ENCODE peak calls at places on chromosome 11, in four cellular contexts. D, F, C and B are unnamed samples.

GRCh38 chr11:116986521-116987105 is 111.6 kb downstream of the SIK3 start:
- DNase-seq in D (no peak), F (peak), C (no peak), B (peak)

GRCh38 chr11:5891216-5891800 is 1.7 kb upstream of the OR52E5 start:
- DNase-seq in D (peak), F (peak), C (peak), B (peak)

GRCh38 chr11:125020342-125020741 is 42.8 kb upstream of the SLC37A2 start:
- DNase-seq in D (no peak), F (no peak), C (no peak), B (no peak)

GRCh38 chr11:91299980-91300379 is 924.6 kb upstream of the FAT3 start:
- DNase-seq in D (no peak), F (peak), C (no peak), B (peak)

GRCh38 chr11:122981388-122982264 is at the start of gene BSX:
- DNase-seq in D (peak), F (peak), C (peak), B (no peak)

GRCh38 chr11:2465201-2466068 is 20.6 kb downstream of the KCNQ1 start:
- DNase-seq in D (no peak), F (no peak), C (no peak), B (no peak)

GRCh38 chr11:33542921-33543320 is 157.7 kb downstream of the C11orf91 start:
- DNase-seq in D (peak), F (peak), C (peak), B (no peak)

GRCh38 chr11:518463-519202 is 11.6 kb upstream of the RNH1 start:
- DNase-seq in D (peak), F (peak), C (peak), B (no peak)

GRCh38 chr11:35274909-35275807 is 136.2 kb downstream of the CD44 start:
- DNase-seq in D (peak), F (no peak), C (no peak), B (no peak)

GRCh38 chr11:71120346-71120963 is 131.9 kb downstream of the SHANK2 start:
- DNase-seq in D (peak), F (no peak), C (no peak), B (no peak)

GRCh38 chr11:47617417-47617809 is 23.2 kb upstream of the C1QTNF4 start:
- DNase-seq in D (no peak), F (peak), C (no peak), B (no peak)
- TF ChIP-seq RCOR1 in D (no peak), F (no peak), C (no peak), B (no peak)

DNA sequence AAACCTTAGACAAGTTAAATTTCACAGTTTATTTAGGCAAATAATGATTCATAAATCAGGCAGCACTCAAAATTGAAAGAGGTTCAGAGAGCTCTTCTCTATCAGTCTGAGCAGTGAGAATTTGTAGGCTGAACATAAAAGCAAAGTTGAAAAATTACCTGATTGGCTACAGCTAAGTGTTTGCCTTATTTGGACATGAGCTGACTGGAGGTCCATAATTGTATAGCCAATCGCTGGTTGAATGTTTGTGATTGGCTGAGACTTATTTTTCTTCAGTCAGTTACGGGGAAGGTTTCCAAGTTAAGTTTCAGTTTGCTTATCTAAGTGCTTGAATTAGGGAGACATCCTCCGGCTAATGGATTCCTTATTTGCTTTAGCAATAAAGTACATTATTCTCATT is 527.5 kb downstream of the CNTN5 start:
- DNase-seq in D (no peak), F (peak), C (no peak), B (no peak)
- TF ChIP-seq RCOR1 in D (no peak), F (no peak), C (no peak), B (no peak)

DNA sequence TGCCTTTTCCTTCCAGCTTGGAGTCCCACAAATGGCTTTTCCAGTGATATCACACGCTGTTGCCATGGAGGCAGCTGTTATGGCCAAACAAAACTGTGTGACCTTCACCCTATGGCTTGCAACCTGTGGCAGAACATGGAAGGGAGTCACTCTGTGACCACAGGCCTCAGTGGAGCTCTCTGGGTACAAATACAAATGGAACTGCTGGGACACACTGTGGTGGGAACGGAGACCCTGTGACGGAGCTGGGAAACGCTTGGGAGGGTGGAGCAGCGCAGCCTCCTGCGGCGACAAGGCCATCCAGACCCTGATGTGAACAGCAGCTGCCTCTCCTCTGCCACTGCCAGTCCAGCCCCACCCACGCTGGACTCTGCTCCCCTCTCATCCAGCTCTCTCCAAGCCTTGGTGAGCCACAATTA is 162.5 kb downstream of the ETS1 start:
- DNase-seq in D (peak), F (peak), C (no peak), B (no peak)
- TF ChIP-seq RCOR1 in D (no peak), F (no peak), C (no peak), B (no peak)

DNA sequence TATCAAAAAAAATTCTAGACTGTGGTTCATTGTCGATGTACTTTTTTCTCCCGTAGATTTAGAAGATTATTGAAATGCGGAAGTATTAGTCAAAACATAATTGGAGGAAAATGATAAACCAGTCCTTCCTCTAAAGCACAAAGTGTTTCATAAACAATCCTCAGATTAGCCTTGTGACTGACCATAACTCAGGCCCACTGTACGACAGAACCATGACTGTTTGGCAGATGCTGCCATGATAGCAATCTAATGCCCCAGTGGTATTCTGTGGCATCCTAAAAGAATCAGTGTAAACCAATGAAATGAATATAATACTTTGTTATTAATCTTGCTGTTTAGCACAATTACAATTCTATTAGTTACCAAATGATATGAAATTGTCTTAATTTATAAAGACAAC is 127.0 kb upstream of the CTSC start:
- DNase-seq in D (no peak), F (no peak), C (no peak), B (no peak)
- TF ChIP-seq RCOR1 in D (no peak), F (no peak), C (no peak), B (no peak)

DNA sequence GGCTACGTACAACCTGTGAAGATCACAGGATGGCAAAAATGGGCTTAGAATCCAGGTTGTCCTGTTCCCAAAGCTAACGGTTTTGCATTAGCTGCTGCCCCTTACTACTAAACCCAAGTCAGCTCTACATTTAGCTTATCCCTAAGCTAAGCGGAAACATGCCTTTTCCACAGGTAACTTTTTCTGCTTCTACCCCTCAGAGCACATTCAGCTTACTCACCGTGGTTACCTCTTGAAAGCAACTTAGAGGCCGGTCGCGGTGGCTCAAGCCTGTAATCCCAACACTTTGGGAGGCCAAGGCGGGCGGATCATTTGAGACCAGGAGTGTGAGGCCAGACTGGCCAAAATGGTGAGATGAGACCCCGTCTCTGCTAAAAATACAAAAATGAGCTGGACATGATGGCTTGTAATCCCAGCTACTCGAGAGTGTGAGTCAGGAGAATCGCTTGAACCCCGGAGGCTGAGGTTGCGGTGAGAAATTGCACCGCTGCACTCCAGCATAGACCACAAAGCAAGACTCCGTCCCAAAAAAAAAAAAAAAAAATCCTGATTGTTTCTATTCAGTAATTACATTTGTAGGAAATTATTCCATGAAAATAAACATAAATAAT is 790 bp upstream of the TMEM41B start:
- DNase-seq in D (no peak), F (peak), C (no peak), B (no peak)
- TF ChIP-seq RCOR1 in D (no peak), F (no peak), C (peak), B (no peak)

DNA sequence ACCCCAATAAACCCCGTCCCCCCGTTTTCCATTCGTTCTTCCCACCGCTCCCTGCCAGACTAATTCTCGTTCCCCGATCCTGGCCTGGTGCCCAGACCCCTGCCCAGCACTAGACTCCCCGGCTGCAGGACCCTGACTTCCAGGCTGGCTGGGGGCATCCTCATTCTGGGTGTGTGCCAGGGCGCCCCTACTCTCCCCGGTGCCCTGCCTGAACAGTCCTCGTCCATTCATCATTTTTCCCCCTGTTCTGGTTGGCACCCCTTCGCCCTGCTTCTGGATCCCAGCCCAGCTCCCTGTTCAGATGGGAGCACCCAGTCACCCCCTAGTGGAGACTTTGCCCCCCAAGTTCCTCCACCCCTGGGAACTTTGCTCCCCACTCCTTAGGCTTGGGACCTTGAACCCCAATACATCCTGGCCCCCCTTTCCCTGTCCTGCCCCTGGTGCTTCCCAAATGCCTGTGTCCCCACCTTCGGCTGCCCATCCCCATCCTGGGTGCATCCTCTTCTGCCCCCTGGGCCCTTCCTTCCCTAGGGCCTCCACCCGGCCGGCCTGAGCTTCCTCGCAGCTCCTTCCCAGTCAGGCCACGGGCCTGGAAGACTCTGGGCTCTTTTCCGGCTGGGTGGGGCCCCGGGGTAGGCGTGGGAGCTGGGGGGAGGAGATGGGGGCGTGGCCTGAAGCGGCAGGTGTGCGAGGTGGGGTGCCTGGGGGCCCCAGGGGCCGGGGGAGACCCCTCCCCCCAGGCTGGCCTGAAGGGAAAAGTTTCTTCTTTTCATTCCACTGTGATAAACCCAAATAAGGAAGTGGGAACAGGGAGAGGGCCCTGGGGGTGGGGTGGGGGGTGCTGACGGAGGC is 882 bp downstream of the PLCB3 start:
- DNase-seq in D (no peak), F (no peak), C (peak), B (no peak)
- TF ChIP-seq RCOR1 in D (no peak), F (no peak), C (no peak), B (no peak)

GRCh38 chr11:12229450-12230229 is 119.2 kb downstream of the MICAL2 start:
- DNase-seq in D (peak), F (no peak), C (no peak), B (no peak)

GRCh38 chr11:12233602-12233925 is 123.2 kb downstream of the MICAL2 start:
- DNase-seq in D (no peak), F (no peak), C (no peak), B (no peak)

GRCh38 chr11:12234216-12234615 is 123.8 kb downstream of the MICAL2 start:
- DNase-seq in D (no peak), F (no peak), C (no peak), B (no peak)

GRCh38 chr11:12232819-12233601 is 122.6 kb downstream of the MICAL2 start:
- DNase-seq in D (peak), F (peak), C (no peak), B (no peak)

GRCh38 chr11:12232160-12232559 is 121.8 kb downstream of the MICAL2 start:
- DNase-seq in D (no peak), F (peak), C (no peak), B (no peak)
- TF ChIP-seq RCOR1 in D (no peak), F (no peak), C (no peak), B (no peak)

GRCh38 chr11:57345555-57346151 is 7.5 kb downstream of the P2RX3 start:
- DNase-seq in D (peak), F (peak), C (peak), B (no peak)
- TF ChIP-seq RCOR1 in D (no peak), F (no peak), C (no peak), B (no peak)

GRCh38 chr11:115497303-115497702 is 6.9 kb downstream of the CADM1 start:
- DNase-seq in D (no peak), F (no peak), C (no peak), B (peak)
- TF ChIP-seq RCOR1 in D (no peak), F (no peak), C (no peak), B (no peak)